ENCODE peak calls at places on chromosomes 7 and 10, in five cellular contexts. U, C, V, D and B are unnamed samples.

GRCh38 chr10:47287365-47287802 is 12.6 kb upstream of the GDF10 start:
- DNase-seq in U (no peak), C (no peak), V (no peak), D (no peak), B (no peak)

GRCh38 chr7:100003711-100004661 is 11.4 kb upstream of the ZKSCAN1 start:
- DNase-seq in U (no peak), C (no peak), V (no peak), D (peak), B (peak)

GRCh38 chr7:139960158-139960557 is 102.6 kb downstream of the PARP12 start:
- DNase-seq in U (no peak), C (no peak), V (no peak), D (peak), B (no peak)

GRCh38 chr10:116429288-116429977 is 1.8 kb downstream of the PNLIPRP3 start:
- DNase-seq in U (no peak), C (no peak), V (no peak), D (no peak), B (no peak)

GRCh38 chr7:42162560-42163325 is 74.3 kb downstream of the GLI3 start:
- DNase-seq in U (no peak), C (no peak), V (no peak), D (no peak), B (no peak)

GRCh38 chr7:142357953-142358520 is 100.2 kb upstream of the PRSS58 start:
- DNase-seq in U (peak), C (peak), V (no peak), D (peak), B (peak)

GRCh38 chr10:131725736-131726459 is 174.9 kb upstream of the PPP2R2D start:
- DNase-seq in U (no peak), C (no peak), V (peak), D (no peak), B (no peak)

GRCh38 chr10:3887885-3888476 is 103.0 kb upstream of the KLF6 start:
- DNase-seq in U (peak), C (no peak), V (no peak), D (peak), B (no peak)

GRCh38 chr10:125060486-125060850 is 99.9 kb downstream of the CTBP2 start:
- DNase-seq in U (no peak), C (no peak), V (no peak), D (no peak), B (no peak)

GRCh38 chr7:127946081-127946480 is 85.2 kb downstream of the LRRC4 start:
- DNase-seq in U (no peak), C (no peak), V (no peak), D (no peak), B (no peak)

GRCh38 chr7:18356195-18356645 is 139.3 kb upstream of the HDAC9 start:
- DNase-seq in U (peak), C (no peak), V (no peak), D (peak), B (peak)

GRCh38 chr7:155277385-155277994 is 20.2 kb upstream of the INSIG1 start:
- DNase-seq in U (no peak), C (no peak), V (no peak), D (no peak), B (no peak)

GRCh38 chr7:159144756-159145543 is at the start of gene VIPR2:
- DNase-seq in U (no peak), C (no peak), V (peak), D (no peak), B (peak)

GRCh38 chr7:47813614-47814260 is 134.5 kb downstream of the PKD1L1 start:
- DNase-seq in U (no peak), C (no peak), V (no peak), D (no peak), B (no peak)

GRCh38 chr10:25811141-25811685 is 122.8 kb upstream of the MYO3A start:
- DNase-seq in U (no peak), C (no peak), V (no peak), D (no peak), B (no peak)

GRCh38 chr7:114922151-114922651 is 307 bp downstream of the MDFIC start:
- DNase-seq in U (peak), C (no peak), V (peak), D (peak), B (peak)

GRCh38 chr10:104018471-104018870 is 51.5 kb downstream of the SLK start:
- DNase-seq in U (no peak), C (no peak), V (no peak), D (no peak), B (no peak)

GRCh38 chr10:97540669-97541500 is 31.7 kb upstream of the ANKRD2 start:
- DNase-seq in U (no peak), C (no peak), V (no peak), D (no peak), B (no peak)

GRCh38 chr7:75691793-75692543 is 46.8 kb downstream of the HIP1 start:
- DNase-seq in U (no peak), C (no peak), V (no peak), D (peak), B (no peak)

GRCh38 chr7:37234928-37235327 is 213.7 kb downstream of the ELMO1 start:
- DNase-seq in U (no peak), C (no peak), V (no peak), D (peak), B (peak)

GRCh38 chr7:21942955-21943354 is 2.7 kb downstream of the CDCA7L start:
- DNase-seq in U (no peak), C (no peak), V (no peak), D (no peak), B (no peak)

GRCh38 chr10:124053971-124054370 is 39.4 kb downstream of the CHST15 start:
- DNase-seq in U (no peak), C (no peak), V (no peak), D (no peak), B (no peak)

GRCh38 chr7:159027091-159027802 is 117.4 kb downstream of the VIPR2 start:
- DNase-seq in U (no peak), C (no peak), V (no peak), D (peak), B (no peak)

GRCh38 chr10:86824151-86824550 is 67.7 kb downstream of the BMPR1A start:
- DNase-seq in U (no peak), C (no peak), V (no peak), D (no peak), B (no peak)
- H3K27ac ChIP-seq in U (no peak), C (no peak), V (no peak), D (no peak), B (no peak)

DNA sequence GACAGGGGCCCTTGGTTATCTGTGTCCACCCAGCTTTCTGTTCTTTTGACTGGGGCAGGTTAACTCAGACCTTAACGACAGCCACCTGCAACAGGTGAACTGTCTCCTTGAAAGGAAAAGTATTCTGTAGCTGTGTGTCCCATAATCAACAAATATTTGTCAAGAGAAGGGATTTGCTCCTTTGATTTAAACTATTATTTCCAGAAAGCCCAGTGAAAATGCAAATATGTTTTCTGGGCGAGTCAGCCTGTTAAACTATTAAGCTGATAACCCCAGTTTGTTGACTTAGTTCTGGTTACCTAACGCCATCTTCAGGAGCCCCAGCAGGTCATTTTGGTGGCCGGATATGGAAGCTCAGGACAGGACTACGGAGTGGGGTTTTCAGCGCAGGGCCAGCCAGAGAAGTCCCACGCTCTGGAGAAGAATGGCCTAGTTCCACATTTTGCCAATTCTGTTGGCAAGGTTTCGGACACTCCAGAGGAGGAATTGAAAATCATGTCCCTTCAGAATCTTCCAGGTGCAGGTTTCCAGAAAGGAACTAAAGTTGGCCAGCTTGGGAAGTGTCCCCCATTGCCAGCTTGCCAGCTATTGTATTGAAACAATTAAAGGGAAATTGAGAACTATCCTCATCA is 54.5 kb downstream of the ADRA2A start:
- DNase-seq in U (no peak), C (no peak), V (no peak), D (no peak), B (no peak)
- H3K27ac ChIP-seq in U (no peak), C (no peak), V (no peak), D (no peak), B (no peak)

GRCh38 chr7:101904019-101904418 is 86.6 kb downstream of the CUX1 start:
- DNase-seq in U (no peak), C (no peak), V (no peak), D (no peak), B (no peak)
- H3K27ac ChIP-seq in U (no peak), C (no peak), V (no peak), D (no peak), B (no peak)

GRCh38 chr7:106073701-106074100 is 38.4 kb downstream of the SYPL1 start:
- DNase-seq in U (no peak), C (no peak), V (no peak), D (no peak), B (no peak)
- H3K27ac ChIP-seq in U (no peak), C (peak), V (no peak), D (no peak), B (no peak)

GRCh38 chr7:129778770-129779601 is 167.5 kb downstream of the NRF1 start:
- DNase-seq in U (peak), C (no peak), V (no peak), D (no peak), B (peak)
- H3K27ac ChIP-seq in U (no peak), C (no peak), V (no peak), D (peak), B (peak)

GRCh38 chr10:110774069-110775021 is 97.4 kb upstream of the PDCD4 start:
- DNase-seq in U (peak), C (no peak), V (no peak), D (peak), B (no peak)
- H3K27ac ChIP-seq in U (peak), C (no peak), V (peak), D (peak), B (peak)

DNA sequence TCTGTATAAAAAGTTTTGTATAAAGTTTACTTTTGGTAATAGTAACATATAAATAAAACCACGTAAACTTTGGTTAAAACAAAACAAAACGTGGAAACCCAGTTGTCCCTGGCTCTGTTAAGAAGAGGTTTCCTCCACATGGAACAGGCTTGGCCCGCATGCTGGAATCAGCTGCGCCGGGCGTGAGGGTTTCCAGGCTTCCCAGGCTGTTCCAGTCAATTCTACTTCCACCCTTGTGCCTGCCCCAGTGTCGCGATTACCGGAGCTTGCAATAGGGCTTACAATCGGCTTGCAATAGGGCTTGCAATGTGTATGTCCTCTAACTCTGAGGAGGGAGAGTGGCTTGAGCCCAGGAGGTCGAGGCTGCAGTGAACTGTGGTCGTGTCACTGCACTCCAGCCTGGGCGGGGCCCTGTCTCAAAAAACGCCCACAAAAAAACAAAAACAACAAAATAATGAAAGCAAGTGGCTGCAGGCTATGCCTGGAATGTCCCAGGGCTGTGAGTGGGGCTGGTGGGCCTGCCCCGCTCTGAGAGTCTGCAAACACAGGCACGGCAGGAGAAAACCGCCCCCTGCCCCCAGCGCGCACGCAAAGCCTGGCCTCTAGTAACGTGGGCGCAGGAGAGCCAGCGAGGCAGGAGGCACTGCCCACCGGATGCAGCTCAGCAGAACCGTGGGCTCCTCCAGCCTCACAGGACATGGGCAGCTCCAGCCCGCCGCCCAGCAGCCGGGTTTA is 16.3 kb downstream of the CYP2W1 start:
- DNase-seq in U (no peak), C (no peak), V (no peak), D (no peak), B (no peak)
- H3K27ac ChIP-seq in U (no peak), C (peak), V (no peak), D (no peak), B (no peak)

DNA sequence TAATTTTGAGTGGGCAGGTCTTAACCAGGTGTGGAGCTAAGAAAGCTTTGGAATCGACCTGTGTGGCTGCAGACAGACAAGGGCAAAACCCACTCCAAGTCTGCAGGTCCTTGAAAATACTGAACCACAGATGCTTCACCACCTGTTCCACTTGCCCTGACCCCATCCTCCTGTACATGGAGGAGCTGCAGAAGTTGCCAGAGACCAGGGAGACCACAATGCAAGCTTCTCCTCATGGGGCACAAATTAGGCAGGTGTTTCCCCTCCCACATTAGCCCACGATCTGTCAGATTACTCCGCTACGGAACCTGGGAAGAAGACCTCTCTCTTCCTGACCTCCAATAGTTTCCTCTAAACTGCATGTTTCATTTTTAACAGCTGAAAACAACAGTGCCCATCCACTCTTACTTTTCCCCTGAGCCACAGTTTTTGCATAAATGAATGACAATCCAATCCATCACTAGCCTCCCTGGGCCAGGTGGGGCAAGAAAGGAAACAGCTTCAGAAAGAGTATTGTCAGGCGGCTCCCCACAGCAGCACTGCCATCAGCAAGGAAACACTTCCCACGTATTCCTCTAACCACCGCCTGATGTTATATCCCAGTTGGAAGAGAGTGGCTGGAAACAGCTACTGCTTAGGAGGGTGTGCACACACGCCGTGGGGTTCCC is 141.6 kb downstream of the PRKAG2 start:
- DNase-seq in U (no peak), C (no peak), V (no peak), D (no peak), B (no peak)
- H3K27ac ChIP-seq in U (peak), C (no peak), V (peak), D (peak), B (peak)